ENCODE peak calls at places on chromosomes 3 and 15, in four cellular contexts. F is WTC11, X is A549, N is K562. B is an unnamed sample.

GRCh38 chr3:143975549-143976152 is 4.0 kb downstream of the DIPK2A start:
- DNase-seq in F (no peak), X (peak), N (peak), B (peak)

GRCh38 chr3:27728195-27729087 is 6.3 kb upstream of the EOMES start:
- DNase-seq in F (peak), X (no peak), N (peak), B (peak)

GRCh38 chr3:51982352-51982837 is 940 bp upstream of the ACY1 start:
- DNase-seq in F (peak), X (peak), N (peak), B (peak)

GRCh38 chr3:34381243-34381642 is 582.8 kb downstream of the PDCD6IP start:
- DNase-seq in F (no peak), X (no peak), N (no peak), B (no peak)

GRCh38 chr3:121998030-121998580 is 23.9 kb downstream of the ILDR1 start:
- DNase-seq in F (no peak), X (no peak), N (no peak), B (no peak)

GRCh38 chr3:14166877-14167605 is 11.4 kb downstream of the XPC start:
- DNase-seq in F (no peak), X (no peak), N (no peak), B (no peak)

GRCh38 chr3:55064164-55064563 is 136.3 kb upstream of the LRTM1 start:
- DNase-seq in F (no peak), X (no peak), N (no peak), B (no peak)

GRCh38 chr3:182909318-182910040 is 70.9 kb downstream of the DCUN1D1 start:
- DNase-seq in F (no peak), X (peak), N (peak), B (no peak)

GRCh38 chr3:16147226-16147625 is 27.3 kb upstream of the GALNT15 start:
- DNase-seq in F (no peak), X (no peak), N (no peak), B (no peak)

GRCh38 chr15:67063689-67064606 is 1.5 kb upstream of the SMAD3 start:
- DNase-seq in F (peak), X (peak), N (peak), B (peak)

GRCh38 chr3:39721076-39721475 is 88.3 kb upstream of the MYRIP start:
- DNase-seq in F (no peak), X (no peak), N (no peak), B (no peak)

GRCh38 chr3:44995142-44995770 is 19.2 kb downstream of the EXOSC7 start:
- DNase-seq in F (no peak), X (no peak), N (no peak), B (no peak)

GRCh38 chr3:191369081-191370010 is 39.0 kb upstream of the UTS2B start:
- DNase-seq in F (no peak), X (no peak), N (no peak), B (no peak)

GRCh38 chr3:2303567-2303966 is 204.9 kb downstream of the CNTN4 start:
- DNase-seq in F (no peak), X (no peak), N (peak), B (no peak)

GRCh38 chr3:104988491-104988890 is 378.2 kb upstream of the ALCAM start:
- DNase-seq in F (no peak), X (no peak), N (no peak), B (no peak)

GRCh38 chr3:50483374-50483773 is 20.1 kb downstream of the CACNA2D2 start:
- DNase-seq in F (no peak), X (no peak), N (no peak), B (no peak)

GRCh38 chr3:49769516-49769915 is 16.8 kb downstream of the IP6K1 start:
- DNase-seq in F (no peak), X (no peak), N (no peak), B (no peak)

GRCh38 chr15:87322845-87323244 is 933.7 kb downstream of the NTRK3 start:
- DNase-seq in F (no peak), X (no peak), N (no peak), B (no peak)

GRCh38 chr3:113234688-113235260 is 23.4 kb downstream of the BOC start:
- DNase-seq in F (no peak), X (no peak), N (no peak), B (no peak)

GRCh38 chr3:65080432-65080831 is 392.6 kb upstream of the ADAMTS9 start:
- DNase-seq in F (no peak), X (no peak), N (no peak), B (no peak)

GRCh38 chr15:41558400-41559238 is at the start of gene TYRO3:
- DNase-seq in F (peak), X (peak), N (peak), B (no peak)

GRCh38 chr3:105253225-105253624 is 113.5 kb upstream of the ALCAM start:
- DNase-seq in F (no peak), X (no peak), N (no peak), B (no peak)

GRCh38 chr15:77819271-77819806 is 186.6 kb upstream of the LINGO1 start:
- DNase-seq in F (peak), X (peak), N (no peak), B (no peak)

GRCh38 chr15:77821188-77821958 is 188.7 kb upstream of the LINGO1 start:
- DNase-seq in F (peak), X (peak), N (peak), B (peak)

GRCh38 chr15:77821959-77822256 is 189.2 kb upstream of the LINGO1 start:
- DNase-seq in F (no peak), X (no peak), N (no peak), B (no peak)

GRCh38 chr15:77818484-77819270 is 186.0 kb upstream of the LINGO1 start:
- DNase-seq in F (peak), X (no peak), N (no peak), B (no peak)

DNA sequence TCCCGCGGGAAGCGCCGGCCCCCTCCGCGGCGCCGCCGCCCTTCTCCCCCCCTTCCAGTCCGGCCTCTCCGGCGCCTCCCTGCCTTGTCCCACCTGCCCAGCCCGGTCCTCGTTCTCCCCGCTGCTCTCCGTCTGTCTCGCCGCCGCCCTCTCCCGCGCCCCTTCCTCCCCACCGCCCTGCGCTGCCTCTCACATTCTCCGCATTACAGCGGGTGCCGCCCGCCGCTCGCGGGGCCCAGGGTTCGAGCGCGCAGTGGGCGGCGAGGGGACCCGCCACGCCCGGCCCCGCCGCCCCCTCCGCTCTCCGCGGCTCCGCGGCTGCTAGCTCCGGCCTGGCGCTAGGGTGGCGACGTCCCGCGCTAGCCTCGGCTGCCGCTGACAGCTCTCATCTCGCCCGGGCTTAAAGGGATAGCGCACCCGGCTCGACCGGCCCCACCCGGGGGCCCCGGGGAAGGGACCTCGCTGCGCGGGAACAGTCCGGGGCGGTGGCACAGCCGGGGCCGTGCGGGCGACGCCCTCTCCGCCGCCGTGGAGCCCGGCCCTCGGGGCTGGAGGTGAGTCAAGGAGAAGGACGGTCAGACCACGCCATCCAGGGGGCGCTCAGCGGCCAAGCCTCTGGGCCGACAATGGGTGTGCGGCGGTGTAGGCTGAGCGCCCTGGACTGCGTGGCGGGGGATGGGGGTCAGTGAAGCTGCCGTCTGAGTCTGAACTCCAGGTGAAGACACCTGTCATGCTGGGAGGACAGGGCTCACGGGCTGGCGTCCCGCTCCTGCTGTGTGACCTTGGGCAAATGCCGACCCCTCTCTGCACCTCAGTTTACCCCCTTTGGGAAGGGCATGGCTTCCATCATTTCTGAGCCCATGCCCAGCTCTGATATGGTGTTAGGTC is 187.4 kb upstream of the LINGO1 start:
- DNase-seq in F (peak), X (peak), N (peak), B (peak)
- TF ChIP-seq NR3C1 in F (no peak), X (no peak), N (no peak), B (no peak)

DNA sequence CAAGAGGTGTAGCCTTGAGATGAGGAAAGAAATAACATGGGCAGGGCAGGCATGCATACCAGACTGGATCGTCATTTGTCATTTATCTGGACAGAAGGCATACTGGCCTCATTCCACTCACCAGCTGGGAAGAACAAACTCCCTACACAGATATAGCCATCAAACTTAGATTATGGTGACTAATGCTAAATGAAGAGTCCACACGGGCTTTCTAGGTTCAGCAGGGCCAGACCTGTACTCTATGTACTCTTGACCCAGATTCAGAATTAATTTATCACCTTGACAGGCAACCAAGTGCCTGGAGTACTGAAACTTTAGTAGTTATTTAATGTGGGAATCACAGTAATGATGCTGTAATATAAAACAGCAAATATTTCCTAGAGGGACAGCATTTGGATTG is 164.3 kb upstream of the IL12A start:
- DNase-seq in F (no peak), X (peak), N (no peak), B (peak)
- TF ChIP-seq NR3C1 in F (no peak), X (no peak), N (no peak), B (no peak)

DNA sequence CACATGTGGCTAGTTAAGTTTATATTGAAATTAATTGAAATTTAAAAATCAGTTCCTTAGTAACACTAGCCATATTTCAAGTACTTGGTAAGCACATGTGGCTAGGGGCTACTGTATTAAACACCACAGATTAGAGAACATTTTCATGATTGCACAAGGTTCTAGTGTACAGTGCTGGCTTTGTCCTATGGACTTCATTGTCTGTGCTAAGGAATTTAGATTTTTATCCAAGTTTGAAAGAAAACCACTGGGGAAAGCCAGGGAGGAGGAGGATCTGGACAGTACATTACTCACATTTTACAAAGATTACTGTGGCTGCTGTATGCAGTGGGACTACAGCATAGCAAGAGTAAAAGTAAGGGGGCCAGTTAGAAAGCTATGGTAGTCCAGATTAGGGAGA is 13.9 kb downstream of the STAC start:
- DNase-seq in F (no peak), X (no peak), N (no peak), B (no peak)
- TF ChIP-seq NR3C1 in F (no peak), X (no peak), N (no peak), B (no peak)

GRCh38 chr3:123584988-123585937 is at the start of gene HACD2:
- DNase-seq in F (peak), X (peak), N (peak), B (peak)

GRCh38 chr3:123586131-123586530 is 1.3 kb upstream of the HACD2 start:
- DNase-seq in F (peak), X (peak), N (peak), B (peak)

GRCh38 chr3:123584284-123584987 is 417 bp downstream of the HACD2 start:
- DNase-seq in F (peak), X (peak), N (no peak), B (no peak)

GRCh38 chr3:123586966-123587365 is 2.1 kb upstream of the HACD2 start:
- DNase-seq in F (no peak), X (no peak), N (no peak), B (no peak)

DNA sequence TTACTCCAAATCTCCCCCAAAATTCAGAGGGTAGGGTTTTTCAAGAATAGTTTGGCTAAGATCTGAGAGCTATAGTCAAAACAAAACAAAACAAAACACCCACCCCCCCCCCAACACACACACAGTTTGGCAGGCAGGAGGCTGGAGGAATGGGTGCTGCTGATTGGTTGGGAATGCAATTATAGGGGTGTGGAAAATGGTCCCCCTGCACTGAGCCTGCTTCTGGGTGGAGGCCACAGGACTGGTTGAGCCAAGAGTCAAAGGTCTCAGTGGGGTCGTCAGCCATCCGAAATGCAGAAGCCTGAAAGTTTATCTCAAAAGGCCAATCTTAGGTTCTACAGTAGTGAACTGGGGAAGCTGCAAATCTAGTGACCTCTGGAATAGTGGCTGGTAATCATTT is 2.5 kb upstream of the HACD2 start:
- DNase-seq in F (no peak), X (no peak), N (peak), B (no peak)
- TF ChIP-seq NR3C1 in F (no peak), X (no peak), N (no peak), B (no peak)

GRCh38 chr3:197949767-197950660 is at the start of gene RPL35A:
- DNase-seq in F (peak), X (peak), N (peak), B (peak)
- TF ChIP-seq NR3C1 in F (no peak), X (no peak), N (no peak), B (no peak)

DNA sequence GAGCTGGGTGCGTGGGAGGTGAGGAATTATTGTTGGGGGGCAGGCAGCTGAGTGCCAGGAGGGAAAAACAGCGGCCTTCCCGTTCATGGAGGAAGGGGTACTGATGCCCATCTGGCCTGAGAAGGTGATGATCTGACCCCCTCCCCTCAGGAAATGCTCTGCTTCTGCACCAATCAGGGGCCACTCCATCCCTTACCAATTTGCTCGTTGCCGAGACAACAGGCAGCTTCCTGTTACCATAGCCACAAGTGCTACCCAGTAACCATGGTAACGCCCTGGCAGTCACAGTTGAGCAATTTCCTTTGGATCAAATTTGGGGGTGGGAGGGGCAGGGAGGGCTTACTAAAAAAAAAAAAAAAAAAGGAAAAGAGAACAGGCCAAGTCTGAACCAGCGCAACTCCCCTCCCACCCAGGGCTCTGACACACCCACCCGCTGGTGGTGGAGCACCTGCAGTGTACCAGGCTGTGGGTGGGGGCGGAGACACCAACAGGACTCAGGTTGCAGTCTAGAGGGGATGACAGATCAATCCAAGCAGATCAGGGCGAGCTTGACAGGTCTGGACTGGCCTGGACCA is 13.7 kb downstream of the CELF6 start:
- DNase-seq in F (peak), X (no peak), N (peak), B (no peak)
- TF ChIP-seq NR3C1 in F (no peak), X (no peak), N (no peak), B (no peak)

B was measured in HepG2.